ENCODE peak calls at places on chromosomes 5 and 9, in six cellular contexts. U is left ventricle myocardium inferior, C is Ammon's horn, N is Kasumi-1, O is PC-3, A is anterior cingulate cortex. Q is an unnamed sample.

GRCh38 chr9:77291714-77292113 is 114.4 kb downstream of the VPS13A start:
- DNase-seq in A (no peak), O (peak), U (no peak), N (peak), C (no peak), Q (peak)

GRCh38 chr9:14358523-14358922 is 44.6 kb upstream of the NFIB start:
- DNase-seq in N (no peak), O (peak), U (no peak), C (no peak), A (no peak), Q (no peak)

GRCh38 chr9:127132921-127133647 is 10.6 kb upstream of the ANGPTL2 start:
- DNase-seq in A (no peak), C (peak), U (no peak), N (no peak), O (no peak), Q (no peak)

GRCh38 chr5:55969956-55970355 is 24.8 kb downstream of the IL6ST start:
- DNase-seq in C (no peak), O (no peak), A (no peak), U (no peak), N (no peak), Q (peak)

GRCh38 chr9:68705636-68706578 is 867 bp downstream of the PIP5K1B start:
- DNase-seq in N (peak), U (peak), A (no peak), O (no peak), C (peak), Q (no peak)

GRCh38 chr9:85248514-85249312 is 493.0 kb downstream of the AGTPBP1 start:
- DNase-seq in C (no peak), O (peak), A (no peak), N (no peak), U (no peak), Q (peak)

GRCh38 chr5:43661102-43661501 is 58.1 kb downstream of the NNT start:
- DNase-seq in U (no peak), O (peak), A (no peak), C (peak), N (no peak), Q (no peak)

GRCh38 chr9:33211695-33212393 is 28.1 kb upstream of the SPINK4 start:
- DNase-seq in U (no peak), O (peak), N (no peak), C (no peak), A (no peak), Q (peak)

GRCh38 chr9:98222885-98223640 is 30.6 kb upstream of the CORO2A start:
- DNase-seq in O (peak), A (no peak), C (no peak), U (no peak), N (no peak), Q (peak)

GRCh38 chr9:102445181-102445747 is 549.9 kb upstream of the CYLC2 start:
- DNase-seq in A (no peak), U (no peak), C (no peak), N (no peak), O (no peak), Q (no peak)

GRCh38 chr9:36040271-36040925 is 3.7 kb downstream of the RECK start:
- DNase-seq in N (no peak), C (no peak), A (no peak), O (no peak), U (no peak), Q (no peak)

GRCh38 chr5:113336975-113337374 is 97.8 kb downstream of the TSSK1B start:
- DNase-seq in O (peak), A (no peak), N (peak), U (no peak), C (peak), Q (peak)

GRCh38 chr5:140497897-140498296 is 49.6 kb upstream of the EIF4EBP3 start:
- DNase-seq in O (no peak), A (no peak), U (no peak), N (no peak), C (no peak), Q (no peak)

GRCh38 chr9:35743880-35744518 is 5.0 kb downstream of the GBA2 start:
- DNase-seq in O (no peak), A (no peak), U (no peak), C (no peak), N (no peak), Q (no peak)

GRCh38 chr5:6765612-6766525 is 52.6 kb downstream of the TENT4A start:
- DNase-seq in O (peak), C (peak), N (peak), A (peak), U (peak), Q (peak)

GRCh38 chr5:137206030-137206715 is 293.0 kb downstream of the SPOCK1 start:
- DNase-seq in C (no peak), N (no peak), A (no peak), U (no peak), O (no peak), Q (no peak)

GRCh38 chr5:127518319-127518621 is 830 bp downstream of the PRRC1 start:
- DNase-seq in N (peak), C (peak), A (no peak), U (no peak), O (peak), Q (no peak)

GRCh38 chr5:121273818-121274433 is 577.8 kb upstream of the FTMT start:
- DNase-seq in A (no peak), N (peak), C (no peak), O (peak), U (no peak), Q (peak)

GRCh38 chr9:116843863-116844620 is 156.9 kb downstream of the TRIM32 start:
- DNase-seq in O (no peak), U (no peak), A (no peak), C (no peak), N (no peak), Q (no peak)

GRCh38 chr5:39661026-39661779 is 236.4 kb upstream of the DAB2 start:
- DNase-seq in C (no peak), O (peak), A (no peak), U (no peak), N (no peak), Q (peak)

GRCh38 chr9:69035438-69036316 is at the start of gene FXN:
- DNase-seq in O (peak), C (peak), N (peak), A (peak), U (peak), Q (peak)

GRCh38 chr9:89850633-89851325 is 246.0 kb downstream of the GADD45G start:
- DNase-seq in C (peak), U (no peak), O (peak), A (no peak), N (no peak), Q (no peak)

GRCh38 chr9:84317563-84317962 is 23.0 kb downstream of the SLC28A3 start:
- DNase-seq in N (no peak), O (no peak), A (no peak), C (no peak), U (no peak), Q (no peak)

GRCh38 chr5:100901851-100902341 is 1.2 kb downstream of the ST8SIA4 start:
- DNase-seq in U (no peak), N (peak), A (no peak), C (peak), O (peak), Q (no peak)

GRCh38 chr5:170312666-170313065 is 15.1 kb upstream of the LCP2 start:
- DNase-seq in C (peak), U (no peak), N (peak), A (no peak), O (no peak), Q (no peak)

GRCh38 chr5:132054697-132055440 is 5.6 kb upstream of the IL3 start:
- DNase-seq in N (no peak), U (peak), A (no peak), O (no peak), C (no peak), Q (no peak)

GRCh38 chr5:177537389-177538361 is 16.7 kb downstream of the FAM193B start:
- DNase-seq in O (peak), N (no peak), U (peak), A (no peak), C (no peak), Q (no peak)

GRCh38 chr5:164747371-164747770 is 1242.0 kb downstream of the MAT2B start:
- DNase-seq in A (no peak), U (no peak), N (no peak), O (no peak), C (no peak), Q (no peak)

GRCh38 chr5:142680605-142681259 is 5.2 kb downstream of the FGF1 start:
- DNase-seq in U (no peak), A (no peak), N (no peak), O (peak), C (no peak), Q (peak)

GRCh38 chr9:70484232-70485130 is 70.0 kb upstream of the KLF9 start:
- DNase-seq in N (peak), C (peak), A (no peak), U (no peak), O (peak), Q (peak)

GRCh38 chr5:160769264-160769663 is 82.7 kb downstream of the ATP10B start:
- DNase-seq in U (no peak), A (no peak), C (no peak), O (no peak), N (no peak), Q (no peak)

Q was measured in RWPE1.